ENCODE peak calls at places on chromosomes 12 and 14, in four cellular contexts. One of them, this sample, is unnamed.

GRCh38 chr12:92185052-92185451 is 39.4 kb upstream of the BTG1 start:
- DNase-seq in uterus: no peak
- DNase-seq in CD8-positive, alpha-beta memory T cell: peak
- DNase-seq in activated CD8-positive, alpha-beta memory T cell treated with anti-CD3 and anti-CD28 coated beads for 24 hours: no peak
- DNase-seq in this sample: no peak

GRCh38 chr12:87848248-87848868 is 180.8 kb downstream of the C12orf50 start:
- DNase-seq in uterus: no peak
- DNase-seq in CD8-positive, alpha-beta memory T cell: peak
- DNase-seq in activated CD8-positive, alpha-beta memory T cell treated with anti-CD3 and anti-CD28 coated beads for 24 hours: no peak
- DNase-seq in this sample: no peak

GRCh38 chr14:59503256-59503655 is 18.9 kb downstream of the JKAMP start:
- DNase-seq in uterus: no peak
- DNase-seq in CD8-positive, alpha-beta memory T cell: no peak
- DNase-seq in activated CD8-positive, alpha-beta memory T cell treated with anti-CD3 and anti-CD28 coated beads for 24 hours: no peak
- DNase-seq in this sample: no peak

GRCh38 chr12:3958534-3958933 is 85.3 kb upstream of the PARP11 start:
- DNase-seq in uterus: no peak
- DNase-seq in CD8-positive, alpha-beta memory T cell: no peak
- DNase-seq in activated CD8-positive, alpha-beta memory T cell treated with anti-CD3 and anti-CD28 coated beads for 24 hours: no peak
- DNase-seq in this sample: no peak

GRCh38 chr12:25189656-25190055 is 5.3 kb downstream of the DNAI7 start:
- DNase-seq in uterus: no peak
- DNase-seq in CD8-positive, alpha-beta memory T cell: no peak
- DNase-seq in activated CD8-positive, alpha-beta memory T cell treated with anti-CD3 and anti-CD28 coated beads for 24 hours: no peak
- DNase-seq in this sample: no peak

GRCh38 chr12:77608157-77608755 is 222.4 kb upstream of the NAV3 start:
- DNase-seq in uterus: no peak
- DNase-seq in CD8-positive, alpha-beta memory T cell: no peak
- DNase-seq in activated CD8-positive, alpha-beta memory T cell treated with anti-CD3 and anti-CD28 coated beads for 24 hours: no peak
- DNase-seq in this sample: no peak

GRCh38 chr12:113388351-113388750 is 15.3 kb downstream of the SDS start:
- DNase-seq in uterus: no peak
- DNase-seq in CD8-positive, alpha-beta memory T cell: no peak
- DNase-seq in activated CD8-positive, alpha-beta memory T cell treated with anti-CD3 and anti-CD28 coated beads for 24 hours: no peak
- DNase-seq in this sample: no peak

GRCh38 chr14:80087411-80087810 is 123.9 kb downstream of the DIO2 start:
- DNase-seq in uterus: no peak
- DNase-seq in CD8-positive, alpha-beta memory T cell: no peak
- DNase-seq in activated CD8-positive, alpha-beta memory T cell treated with anti-CD3 and anti-CD28 coated beads for 24 hours: no peak
- DNase-seq in this sample: no peak

GRCh38 chr12:75747572-75747995 is 236.2 kb upstream of the KRR1 start:
- DNase-seq in uterus: no peak
- DNase-seq in CD8-positive, alpha-beta memory T cell: no peak
- DNase-seq in activated CD8-positive, alpha-beta memory T cell treated with anti-CD3 and anti-CD28 coated beads for 24 hours: no peak
- DNase-seq in this sample: no peak

GRCh38 chr12:102406033-102406584 is 74.3 kb downstream of the IGF1 start:
- DNase-seq in uterus: no peak
- DNase-seq in CD8-positive, alpha-beta memory T cell: no peak
- DNase-seq in activated CD8-positive, alpha-beta memory T cell treated with anti-CD3 and anti-CD28 coated beads for 24 hours: no peak
- DNase-seq in this sample: no peak

GRCh38 chr12:11896530-11896929 is 174.2 kb upstream of the BCL2L14 start:
- DNase-seq in uterus: no peak
- DNase-seq in CD8-positive, alpha-beta memory T cell: no peak
- DNase-seq in activated CD8-positive, alpha-beta memory T cell treated with anti-CD3 and anti-CD28 coated beads for 24 hours: no peak
- DNase-seq in this sample: no peak

GRCh38 chr12:46585854-46586621 is 213.5 kb upstream of the SLC38A2 start:
- DNase-seq in uterus: no peak
- DNase-seq in CD8-positive, alpha-beta memory T cell: peak
- DNase-seq in activated CD8-positive, alpha-beta memory T cell treated with anti-CD3 and anti-CD28 coated beads for 24 hours: no peak
- DNase-seq in this sample: no peak

GRCh38 chr12:2082321-2082720 is 29.5 kb downstream of the CACNA1C start:
- DNase-seq in uterus: no peak
- DNase-seq in CD8-positive, alpha-beta memory T cell: no peak
- DNase-seq in activated CD8-positive, alpha-beta memory T cell treated with anti-CD3 and anti-CD28 coated beads for 24 hours: no peak
- DNase-seq in this sample: no peak

GRCh38 chr14:59389936-59390335 is 75.2 kb downstream of the GPR135 start:
- DNase-seq in uterus: no peak
- DNase-seq in CD8-positive, alpha-beta memory T cell: no peak
- DNase-seq in activated CD8-positive, alpha-beta memory T cell treated with anti-CD3 and anti-CD28 coated beads for 24 hours: no peak
- DNase-seq in this sample: no peak

GRCh38 chr14:68507544-68508081 is 285.3 kb downstream of the ZFP36L1 start:
- DNase-seq in uterus: no peak
- DNase-seq in CD8-positive, alpha-beta memory T cell: peak
- DNase-seq in activated CD8-positive, alpha-beta memory T cell treated with anti-CD3 and anti-CD28 coated beads for 24 hours: peak
- DNase-seq in this sample: no peak

GRCh38 chr14:101968186-101968585 is 3.8 kb downstream of the DYNC1H1 start:
- DNase-seq in uterus: no peak
- DNase-seq in CD8-positive, alpha-beta memory T cell: no peak
- DNase-seq in activated CD8-positive, alpha-beta memory T cell treated with anti-CD3 and anti-CD28 coated beads for 24 hours: no peak
- DNase-seq in this sample: no peak

GRCh38 chr14:55201219-55202096 is 10.1 kb upstream of the DLGAP5 start:
- DNase-seq in uterus: no peak
- DNase-seq in CD8-positive, alpha-beta memory T cell: no peak
- DNase-seq in activated CD8-positive, alpha-beta memory T cell treated with anti-CD3 and anti-CD28 coated beads for 24 hours: no peak
- DNase-seq in this sample: no peak

GRCh38 chr14:53663709-53664108 is 292.9 kb downstream of the BMP4 start:
- DNase-seq in uterus: peak
- DNase-seq in CD8-positive, alpha-beta memory T cell: no peak
- DNase-seq in activated CD8-positive, alpha-beta memory T cell treated with anti-CD3 and anti-CD28 coated beads for 24 hours: no peak
- DNase-seq in this sample: no peak

GRCh38 chr12:9387450-9387849 is 179.3 kb upstream of the PZP start:
- DNase-seq in uterus: no peak
- DNase-seq in CD8-positive, alpha-beta memory T cell: no peak
- DNase-seq in activated CD8-positive, alpha-beta memory T cell treated with anti-CD3 and anti-CD28 coated beads for 24 hours: no peak
- DNase-seq in this sample: no peak

GRCh38 chr12:38961683-38962082 is 56.3 kb upstream of the CPNE8 start:
- DNase-seq in uterus: no peak
- DNase-seq in CD8-positive, alpha-beta memory T cell: no peak
- DNase-seq in activated CD8-positive, alpha-beta memory T cell treated with anti-CD3 and anti-CD28 coated beads for 24 hours: no peak
- DNase-seq in this sample: no peak

GRCh38 chr14:54814076-54814475 is 88.5 kb downstream of the GCH1 start:
- DNase-seq in uterus: no peak
- DNase-seq in CD8-positive, alpha-beta memory T cell: no peak
- DNase-seq in activated CD8-positive, alpha-beta memory T cell treated with anti-CD3 and anti-CD28 coated beads for 24 hours: no peak
- DNase-seq in this sample: no peak

GRCh38 chr12:117498880-117499279 is 137.5 kb upstream of the NOS1 start:
- DNase-seq in uterus: no peak
- DNase-seq in CD8-positive, alpha-beta memory T cell: no peak
- DNase-seq in activated CD8-positive, alpha-beta memory T cell treated with anti-CD3 and anti-CD28 coated beads for 24 hours: no peak
- DNase-seq in this sample: no peak

GRCh38 chr12:82124711-82125110 is 233.5 kb downstream of the CCDC59 start:
- DNase-seq in uterus: no peak
- DNase-seq in CD8-positive, alpha-beta memory T cell: no peak
- DNase-seq in activated CD8-positive, alpha-beta memory T cell treated with anti-CD3 and anti-CD28 coated beads for 24 hours: no peak
- DNase-seq in this sample: no peak

GRCh38 chr12:87756111-87756510 is 273.1 kb downstream of the C12orf50 start:
- DNase-seq in uterus: no peak
- DNase-seq in CD8-positive, alpha-beta memory T cell: no peak
- DNase-seq in activated CD8-positive, alpha-beta memory T cell treated with anti-CD3 and anti-CD28 coated beads for 24 hours: no peak
- DNase-seq in this sample: no peak

GRCh38 chr12:4120316-4120920 is 153.1 kb upstream of the CCND2 start:
- DNase-seq in uterus: no peak
- DNase-seq in CD8-positive, alpha-beta memory T cell: no peak
- DNase-seq in activated CD8-positive, alpha-beta memory T cell treated with anti-CD3 and anti-CD28 coated beads for 24 hours: peak
- DNase-seq in this sample: peak

GRCh38 chr12:52249511-52250047 is 16.5 kb downstream of the KRT7 start:
- DNase-seq in uterus: no peak
- DNase-seq in CD8-positive, alpha-beta memory T cell: no peak
- DNase-seq in activated CD8-positive, alpha-beta memory T cell treated with anti-CD3 and anti-CD28 coated beads for 24 hours: no peak
- DNase-seq in this sample: no peak

GRCh38 chr12:10182662-10183061 is 3.8 kb downstream of the TMEM52B start:
- DNase-seq in uterus: no peak
- DNase-seq in CD8-positive, alpha-beta memory T cell: no peak
- DNase-seq in activated CD8-positive, alpha-beta memory T cell treated with anti-CD3 and anti-CD28 coated beads for 24 hours: no peak
- DNase-seq in this sample: no peak

GRCh38 chr12:54217309-54217661 is 28.5 kb upstream of the SMUG1 start:
- DNase-seq in uterus: no peak
- DNase-seq in CD8-positive, alpha-beta memory T cell: no peak
- DNase-seq in activated CD8-positive, alpha-beta memory T cell treated with anti-CD3 and anti-CD28 coated beads for 24 hours: no peak
- DNase-seq in this sample: no peak